ENCODE peak calls at places on chromosomes 3 and 15, in eight cellular contexts. One of them, this sample, is unnamed.

GRCh38 chr15:66649235-66649984 is 52.6 kb upstream of the SMAD6 start:
- DNase-seq in fibroblast of lung: no peak
- DNase-seq in psoas muscle: no peak
- DNase-seq in MM.1S: peak; percentile 10
- DNase-seq in cardiac muscle cell: no peak
- DNase-seq in neuronal stem cell: no peak
- DNase-seq in heart left ventricle: no peak
- DNase-seq in spleen: no peak
- DNase-seq in this sample: no peak

GRCh38 chr15:41561777-41562145 is 2.7 kb downstream of the TYRO3 start:
- DNase-seq in psoas muscle: peak; percentile 57
- DNase-seq in heart left ventricle: peak; percentile 55
- DNase-seq in spleen: no peak
- DNase-seq in MM.1S: no peak
- DNase-seq in fibroblast of lung: peak; percentile 70
- DNase-seq in neuronal stem cell: peak; percentile 64
- DNase-seq in cardiac muscle cell: no peak
- DNase-seq in this sample: no peak

GRCh38 chr15:92898988-92899909 is 875 bp upstream of the CHD2 start:
- DNase-seq in psoas muscle: no peak
- DNase-seq in cardiac muscle cell: no peak
- DNase-seq in neuronal stem cell: no peak
- DNase-seq in MM.1S: peak; percentile 38
- DNase-seq in spleen: no peak
- DNase-seq in fibroblast of lung: no peak
- DNase-seq in heart left ventricle: no peak
- DNase-seq in this sample: no peak

GRCh38 chr3:155070932-155071387 is 9.2 kb upstream of the MME start:
- DNase-seq in heart left ventricle: no peak
- DNase-seq in spleen: no peak
- DNase-seq in neuronal stem cell: no peak
- DNase-seq in MM.1S: no peak
- DNase-seq in fibroblast of lung: peak; percentile 93
- DNase-seq in psoas muscle: peak; percentile 17
- DNase-seq in cardiac muscle cell: no peak
- DNase-seq in this sample: no peak

GRCh38 chr3:136247436-136247835 is 2.7 kb upstream of the PCCB start:
- DNase-seq in cardiac muscle cell: no peak
- DNase-seq in spleen: no peak
- DNase-seq in heart left ventricle: no peak
- DNase-seq in fibroblast of lung: no peak
- DNase-seq in neuronal stem cell: no peak
- DNase-seq in psoas muscle: no peak
- DNase-seq in MM.1S: peak; percentile 21
- DNase-seq in this sample: no peak

GRCh38 chr15:78098131-78098755 is 5.9 kb downstream of the SH2D7 start:
- DNase-seq in cardiac muscle cell: no peak
- DNase-seq in psoas muscle: no peak
- DNase-seq in neuronal stem cell: no peak
- DNase-seq in fibroblast of lung: no peak
- DNase-seq in heart left ventricle: no peak
- DNase-seq in MM.1S: no peak
- DNase-seq in spleen: peak; percentile 44
- DNase-seq in this sample: no peak

GRCh38 chr3:27666277-27666676 is 55.8 kb downstream of the EOMES start:
- DNase-seq in cardiac muscle cell: no peak
- DNase-seq in heart left ventricle: no peak
- DNase-seq in psoas muscle: no peak
- DNase-seq in MM.1S: no peak
- DNase-seq in neuronal stem cell: peak; percentile 6
- DNase-seq in fibroblast of lung: no peak
- DNase-seq in spleen: no peak
- DNase-seq in this sample: no peak

GRCh38 chr15:60649845-60650548 is 171.1 kb upstream of the ICE2 start:
- DNase-seq in heart left ventricle: no peak
- DNase-seq in MM.1S: peak; percentile 88
- DNase-seq in spleen: no peak
- DNase-seq in neuronal stem cell: no peak
- DNase-seq in fibroblast of lung: peak; percentile 11
- DNase-seq in psoas muscle: no peak
- DNase-seq in cardiac muscle cell: no peak
- DNase-seq in this sample: peak; percentile 73

GRCh38 chr3:58487140-58487886 is 4.6 kb upstream of the KCTD6 start:
- DNase-seq in heart left ventricle: peak; percentile 26
- DNase-seq in fibroblast of lung: peak; percentile 74
- DNase-seq in spleen: no peak
- DNase-seq in neuronal stem cell: no peak
- DNase-seq in MM.1S: no peak
- DNase-seq in psoas muscle: peak; percentile 38
- DNase-seq in cardiac muscle cell: no peak
- DNase-seq in this sample: no peak

GRCh38 chr3:52121813-52122212 is 32.4 kb downstream of the POC1A start:
- DNase-seq in cardiac muscle cell: no peak
- DNase-seq in MM.1S: no peak
- DNase-seq in fibroblast of lung: no peak
- DNase-seq in psoas muscle: no peak
- DNase-seq in neuronal stem cell: no peak
- DNase-seq in spleen: peak; percentile 74
- DNase-seq in heart left ventricle: no peak
- DNase-seq in this sample: no peak

GRCh38 chr15:73944161-73945099 is 18.2 kb downstream of the LOXL1 start:
- DNase-seq in MM.1S: no peak
- DNase-seq in neuronal stem cell: peak; percentile 84
- DNase-seq in psoas muscle: no peak
- DNase-seq in cardiac muscle cell: peak; percentile 37
- DNase-seq in spleen: peak; percentile 61
- DNase-seq in fibroblast of lung: no peak
- DNase-seq in heart left ventricle: no peak
- DNase-seq in this sample: no peak

GRCh38 chr3:108117245-108117644 is 26.4 kb upstream of the CD47 start:
- DNase-seq in cardiac muscle cell: peak; percentile 6
- DNase-seq in heart left ventricle: no peak
- DNase-seq in fibroblast of lung: peak; percentile 41
- DNase-seq in neuronal stem cell: no peak
- DNase-seq in MM.1S: no peak
- DNase-seq in spleen: no peak
- DNase-seq in psoas muscle: no peak
- DNase-seq in this sample: no peak

GRCh38 chr3:185958626-185959025 is 20.8 kb upstream of the TRA2B start:
- DNase-seq in fibroblast of lung: peak; percentile 10
- DNase-seq in neuronal stem cell: no peak
- DNase-seq in psoas muscle: no peak
- DNase-seq in MM.1S: no peak
- DNase-seq in spleen: no peak
- DNase-seq in heart left ventricle: no peak
- DNase-seq in cardiac muscle cell: no peak
- DNase-seq in this sample: no peak

GRCh38 chr3:125202197-125202596 is 10.4 kb downstream of the SLC12A8 start:
- DNase-seq in fibroblast of lung: no peak
- DNase-seq in psoas muscle: no peak
- DNase-seq in spleen: no peak
- DNase-seq in heart left ventricle: no peak
- DNase-seq in neuronal stem cell: no peak
- DNase-seq in MM.1S: peak; percentile 55
- DNase-seq in cardiac muscle cell: no peak
- DNase-seq in this sample: no peak

GRCh38 chr3:178022599-178022998 is 513.6 kb upstream of the KCNMB2 start:
- DNase-seq in psoas muscle: no peak
- DNase-seq in spleen: no peak
- DNase-seq in heart left ventricle: no peak
- DNase-seq in MM.1S: no peak
- DNase-seq in fibroblast of lung: peak; percentile 38
- DNase-seq in cardiac muscle cell: no peak
- DNase-seq in neuronal stem cell: no peak
- DNase-seq in this sample: no peak

GRCh38 chr3:16604887-16605602 is at the start of gene DAZL:
- DNase-seq in neuronal stem cell: no peak
- DNase-seq in MM.1S: no peak
- DNase-seq in spleen: no peak
- DNase-seq in fibroblast of lung: no peak
- DNase-seq in psoas muscle: no peak
- DNase-seq in cardiac muscle cell: no peak
- DNase-seq in heart left ventricle: no peak
- DNase-seq in this sample: no peak

GRCh38 chr3:16599694-16600093 is 5.5 kb downstream of the DAZL start:
- DNase-seq in cardiac muscle cell: no peak
- DNase-seq in psoas muscle: no peak
- DNase-seq in MM.1S: no peak
- DNase-seq in neuronal stem cell: no peak
- DNase-seq in heart left ventricle: no peak
- DNase-seq in fibroblast of lung: no peak
- DNase-seq in spleen: no peak
- DNase-seq in this sample: no peak

GRCh38 chr3:16601539-16602005 is 3.7 kb downstream of the DAZL start:
- DNase-seq in fibroblast of lung: no peak
- DNase-seq in cardiac muscle cell: no peak
- DNase-seq in spleen: no peak
- DNase-seq in psoas muscle: no peak
- DNase-seq in heart left ventricle: no peak
- DNase-seq in neuronal stem cell: no peak
- DNase-seq in MM.1S: no peak
- DNase-seq in this sample: no peak

GRCh38 chr3:16604433-16604832 is 790 bp downstream of the DAZL start:
- DNase-seq in spleen: no peak
- DNase-seq in neuronal stem cell: no peak
- DNase-seq in fibroblast of lung: no peak
- DNase-seq in psoas muscle: no peak
- DNase-seq in MM.1S: no peak
- DNase-seq in cardiac muscle cell: no peak
- DNase-seq in heart left ventricle: no peak
- DNase-seq in this sample: no peak

GRCh38 chr3:16600771-16601538 is 4.3 kb downstream of the DAZL start:
- DNase-seq in MM.1S: peak; percentile 81
- DNase-seq in heart left ventricle: peak; percentile 73
- DNase-seq in fibroblast of lung: peak; percentile 70
- DNase-seq in spleen: peak; percentile 92
- DNase-seq in psoas muscle: peak; percentile 73
- DNase-seq in neuronal stem cell: peak; percentile 75
- DNase-seq in cardiac muscle cell: peak; percentile 92
- DNase-seq in this sample: peak; percentile 72
- H3K4me3 ChIP-seq in MM.1S: no peak overlapping the region
- H3K4me3 ChIP-seq in heart left ventricle: no peak overlapping the region
- H3K4me3 ChIP-seq in fibroblast of lung: no peak overlapping the region
- H3K4me3 ChIP-seq in spleen: no peak overlapping the region
- H3K4me3 ChIP-seq in psoas muscle: peak overlapping the region; percentile 19
- H3K4me3 ChIP-seq in neuronal stem cell: no peak overlapping the region
- H3K4me3 ChIP-seq in cardiac muscle cell: no peak overlapping the region
- H3K4me3 ChIP-seq in this sample: no peak overlapping the region

DNA sequence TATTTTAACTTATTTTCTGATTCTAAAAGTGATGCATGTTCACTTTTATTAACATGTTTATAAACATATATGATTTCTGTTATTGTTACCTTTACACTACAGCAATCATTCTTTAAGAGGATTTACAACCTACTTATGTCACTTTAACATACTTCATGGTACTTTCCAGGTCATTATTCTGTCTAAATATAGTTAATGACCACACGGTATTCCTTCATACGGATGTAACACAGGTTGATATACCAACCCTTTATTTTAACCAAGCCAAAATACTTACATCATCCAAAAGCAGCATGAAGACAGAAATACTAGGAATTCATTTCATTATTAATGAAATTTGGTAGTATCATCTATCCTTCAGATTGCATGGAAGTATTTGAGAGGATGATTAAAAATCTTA is 18.6 kb downstream of the PIK3R4 start:
- DNase-seq in fibroblast of lung: no peak
- DNase-seq in MM.1S: no peak
- DNase-seq in heart left ventricle: no peak
- DNase-seq in psoas muscle: no peak
- DNase-seq in cardiac muscle cell: no peak
- DNase-seq in neuronal stem cell: no peak
- DNase-seq in spleen: no peak
- DNase-seq in this sample: no peak
- H3K27ac ChIP-seq in fibroblast of lung: no peak overlapping the region
- H3K27ac ChIP-seq in MM.1S: no peak overlapping the region
- H3K27ac ChIP-seq in heart left ventricle: peak overlapping the region; percentile 70
- H3K27ac ChIP-seq in psoas muscle: peak overlapping the region; percentile 80
- H3K27ac ChIP-seq in cardiac muscle cell: no peak overlapping the region
- H3K27ac ChIP-seq in neuronal stem cell: no peak overlapping the region
- H3K27ac ChIP-seq in spleen: peak overlapping the region; percentile 72
- H3K27ac ChIP-seq in this sample: no peak overlapping the region

GRCh38 chr3:194686816-194687637 is 1.3 kb downstream of the FAM43A start:
- DNase-seq in neuronal stem cell: peak; percentile 70
- DNase-seq in spleen: peak; percentile 89
- DNase-seq in fibroblast of lung: peak; percentile 73
- DNase-seq in heart left ventricle: peak; percentile 53
- DNase-seq in psoas muscle: peak; percentile 58
- DNase-seq in MM.1S: peak; percentile 37
- DNase-seq in cardiac muscle cell: peak; percentile 56
- DNase-seq in this sample: peak; percentile 47

GRCh38 chr3:194686414-194686815 is 732 bp downstream of the FAM43A start:
- DNase-seq in heart left ventricle: no peak
- DNase-seq in MM.1S: no peak
- DNase-seq in spleen: no peak
- DNase-seq in neuronal stem cell: no peak
- DNase-seq in fibroblast of lung: no peak
- DNase-seq in psoas muscle: no peak
- DNase-seq in cardiac muscle cell: no peak
- DNase-seq in this sample: no peak

GRCh38 chr3:194688946-194689345 is 3.3 kb downstream of the FAM43A start:
- DNase-seq in MM.1S: no peak
- DNase-seq in spleen: no peak
- DNase-seq in heart left ventricle: no peak
- DNase-seq in cardiac muscle cell: no peak
- DNase-seq in psoas muscle: no peak
- DNase-seq in fibroblast of lung: no peak
- DNase-seq in neuronal stem cell: no peak
- DNase-seq in this sample: no peak

GRCh38 chr3:194688207-194688711 is 2.6 kb downstream of the FAM43A start:
- DNase-seq in heart left ventricle: peak; percentile 61
- DNase-seq in neuronal stem cell: peak; percentile 11
- DNase-seq in fibroblast of lung: peak; percentile 39
- DNase-seq in cardiac muscle cell: no peak
- DNase-seq in psoas muscle: peak; percentile 41
- DNase-seq in MM.1S: peak; percentile 71
- DNase-seq in spleen: peak; percentile 90
- DNase-seq in this sample: no peak

GRCh38 chr3:194687638-194688206 is 2.0 kb downstream of the FAM43A start:
- DNase-seq in fibroblast of lung: peak; percentile 69
- DNase-seq in cardiac muscle cell: peak; percentile 86
- DNase-seq in spleen: peak; percentile 95
- DNase-seq in heart left ventricle: peak; percentile 71
- DNase-seq in psoas muscle: peak; percentile 80
- DNase-seq in MM.1S: peak; percentile 97
- DNase-seq in neuronal stem cell: peak; percentile 82
- DNase-seq in this sample: peak; percentile 77
- H3K4me3 ChIP-seq in fibroblast of lung: peak overlapping the region; percentile 90
- H3K4me3 ChIP-seq in cardiac muscle cell: peak overlapping the region; percentile 64
- H3K4me3 ChIP-seq in spleen: peak overlapping the region; percentile 68
- H3K4me3 ChIP-seq in heart left ventricle: peak overlapping the region; percentile 95
- H3K4me3 ChIP-seq in psoas muscle: peak overlapping the region; percentile 79
- H3K4me3 ChIP-seq in MM.1S: peak overlapping the region; percentile 62
- H3K4me3 ChIP-seq in neuronal stem cell: no peak overlapping the region
- H3K4me3 ChIP-seq in this sample: peak overlapping the region; percentile 45

DNA sequence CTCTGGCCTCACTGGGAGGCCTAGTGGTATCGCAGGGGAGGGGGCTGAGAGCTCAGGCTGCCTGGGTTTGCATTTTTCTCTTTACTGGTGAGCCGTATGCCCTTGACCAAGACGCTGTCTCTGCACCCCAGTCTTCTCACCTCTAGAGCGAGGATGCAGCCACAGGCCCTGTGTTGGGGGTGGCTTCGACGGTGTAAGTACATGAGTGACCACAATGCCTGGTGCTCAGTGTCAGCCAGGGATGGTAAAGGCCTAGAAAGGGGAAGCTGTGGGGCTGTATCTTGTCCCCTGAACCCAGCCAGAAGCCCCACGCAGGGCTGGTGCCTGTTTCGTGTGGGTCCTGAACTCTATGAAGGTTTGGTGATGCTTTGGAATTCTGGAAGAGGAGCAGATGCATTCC is 19.8 kb downstream of the SYNM start:
- DNase-seq in neuronal stem cell: no peak
- DNase-seq in psoas muscle: no peak
- DNase-seq in spleen: no peak
- DNase-seq in cardiac muscle cell: no peak
- DNase-seq in fibroblast of lung: no peak
- DNase-seq in MM.1S: no peak
- DNase-seq in heart left ventricle: no peak
- DNase-seq in this sample: no peak
- H3K27ac ChIP-seq in neuronal stem cell: peak overlapping the region; percentile 80
- H3K27ac ChIP-seq in psoas muscle: peak overlapping the region; percentile 96
- H3K27ac ChIP-seq in spleen: no peak overlapping the region
- H3K27ac ChIP-seq in cardiac muscle cell: peak overlapping the region; percentile 98
- H3K27ac ChIP-seq in fibroblast of lung: peak overlapping the region; percentile 87
- H3K27ac ChIP-seq in MM.1S: no peak overlapping the region
- H3K27ac ChIP-seq in heart left ventricle: peak overlapping the region; percentile 90
- H3K27ac ChIP-seq in this sample: no peak overlapping the region

This sample was measured in CD4-positive, alpha-beta memory T cell.